ENCODE peak calls at places on chromosomes 6 and 20, in eight cellular contexts. F is T1000; C is AG08396; Q is activated T-helper 2 cell treated with anti-CD3 and anti-CD28 coated beads, Interferon-gamma antibody, Interleukin-2, Interleukin-4, amounts not matched to agents 10 μg/mL and 5 μg/mL and 100 μg/mL, durations not matched to agents 14 hours and 24 hours and 36 hours; D is cerebellum; O is kidney epithelial cell; J is testis; R is ELF-1. U is an unnamed sample.
A peak's percentile ranks its signal among the peaks of the same experiment; 100 is the strongest.

GRCh38 chr20:62828551-62829230 is 11.8 kb downstream of the COL9A3 start:
- DNase-seq in F (no peak), C (no peak), Q (no peak), D (no peak), O (no peak), J (no peak), R (no peak), U (no peak)

GRCh38 chr6:20921533-20921932 is 387.3 kb downstream of the CDKAL1 start:
- DNase-seq in F (no peak), C (peak; percentile 7), Q (no peak), D (no peak), O (no peak), J (no peak), R (no peak), U (no peak)

GRCh38 chr20:50670126-50670862 is 21.0 kb downstream of the RIPOR3 start:
- DNase-seq in F (no peak), C (no peak), Q (no peak), D (no peak), O (peak; percentile 65), J (no peak), R (no peak), U (no peak)

GRCh38 chr6:30601815-30602641 is 15.0 kb downstream of the PPP1R10 start:
- DNase-seq in F (no peak), C (no peak), Q (no peak), D (no peak), O (no peak), J (no peak), R (no peak), U (no peak)

GRCh38 chr6:127858992-127859391 is 41.9 kb downstream of the THEMIS start:
- DNase-seq in F (no peak), C (no peak), Q (no peak), D (no peak), O (no peak), J (no peak), R (peak; percentile 2), U (no peak)

GRCh38 chr20:8996817-8997512 is 71.9 kb upstream of the PLCB4 start:
- DNase-seq in F (no peak), C (no peak), Q (no peak), D (no peak), O (no peak), J (no peak), R (peak; percentile 6), U (no peak)

GRCh38 chr20:53581444-53582311 is 12.0 kb downstream of the ZNF217 start:
- DNase-seq in F (no peak), C (no peak), Q (no peak), D (no peak), O (no peak), J (no peak), R (no peak), U (peak; percentile 12)

GRCh38 chr20:6636209-6637159 is 131.0 kb upstream of the BMP2 start:
- DNase-seq in F (peak; percentile 15), C (peak; percentile 56), Q (no peak), D (no peak), O (peak; percentile 31), J (peak; percentile 37), R (peak; percentile 27), U (no peak)

GRCh38 chr6:42372699-42373098 is 79.0 kb downstream of the TRERF1 start:
- DNase-seq in F (no peak), C (no peak), Q (no peak), D (no peak), O (no peak), J (no peak), R (no peak), U (no peak)